ENCODE peak calls at places on chromosome 11, in seven cellular contexts. R, B, V, L, D, H and E are unnamed samples. For H3K9me2, the result is how much of the 10 kb centered on the place peaks cover.

GRCh38 chr11:11081786-11082185 is 223.9 kb upstream of the ZBED5 start:
- DNase-seq in R (peak), B (no peak), V (no peak), L (no peak), D (no peak), H (no peak), E (no peak)

GRCh38 chr11:126431401-126432064 is 76.0 kb downstream of the ST3GAL4 start:
- DNase-seq in R (no peak), B (no peak), V (no peak), L (peak), D (peak), H (peak), E (peak)

GRCh38 chr11:13962562-13963168 is at the start of gene SPON1:
- DNase-seq in R (peak), B (no peak), V (no peak), L (no peak), D (peak), H (peak), E (no peak)

GRCh38 chr11:12075822-12076821 is 34.3 kb upstream of the MICAL2 start:
- DNase-seq in R (no peak), B (no peak), V (no peak), L (no peak), D (peak), H (peak), E (peak)

GRCh38 chr11:21556936-21557335 is 635.9 kb upstream of the ANO5 start:
- DNase-seq in R (no peak), B (no peak), V (no peak), L (no peak), D (no peak), H (no peak), E (no peak)

GRCh38 chr11:67656278-67656922 is 5.9 kb upstream of the ACY3 start:
- DNase-seq in R (no peak), B (no peak), V (no peak), L (no peak), D (no peak), H (no peak), E (no peak)

GRCh38 chr11:45022294-45023064 is 71.8 kb upstream of the TP53I11 start:
- DNase-seq in R (peak), B (no peak), V (no peak), L (no peak), D (peak), H (no peak), E (peak)

GRCh38 chr11:120546312-120547205 is 35.0 kb downstream of the GRIK4 start:
- DNase-seq in R (peak), B (peak), V (no peak), L (peak), D (peak), H (peak), E (peak)

GRCh38 chr11:24198458-24198857 is 298.4 kb upstream of the LUZP2 start:
- DNase-seq in R (no peak), B (no peak), V (no peak), L (no peak), D (no peak), H (peak), E (no peak)

GRCh38 chr11:43130616-43131015 is 181.2 kb upstream of the API5 start:
- DNase-seq in R (peak), B (no peak), V (no peak), L (no peak), D (no peak), H (peak), E (no peak)
- H3K9me2 ChIP-seq in R (under half), B (under half), V (under half), L (under half), D (under half), H (under half), E (under half)

GRCh38 chr11:16148301-16148787 is 208.0 kb downstream of the SOX6 start:
- DNase-seq in R (no peak), B (no peak), V (no peak), L (no peak), D (no peak), H (peak), E (no peak)
- TF ChIP-seq EZH2 in R (no peak), B (no peak), V (no peak), L (no peak), D (no peak), H (no peak), E (no peak)

GRCh38 chr11:62667460-62667859 is 2.3 kb downstream of the CSKMT start:
- DNase-seq in R (no peak), B (no peak), V (no peak), L (no peak), D (no peak), H (no peak), E (no peak)
- H3K27ac ChIP-seq in R (peak), B (peak), V (no peak), L (peak), D (peak), H (no peak), E (no peak)

GRCh38 chr11:119204066-119204465 is 2.1 kb upstream of the CBL start:
- DNase-seq in R (no peak), B (no peak), V (no peak), L (no peak), D (no peak), H (no peak), E (no peak)
- H3K9me2 ChIP-seq in R (under half), B (under half), V (under half), L (under half), D (under half), H (under half), E (under half)

DNA sequence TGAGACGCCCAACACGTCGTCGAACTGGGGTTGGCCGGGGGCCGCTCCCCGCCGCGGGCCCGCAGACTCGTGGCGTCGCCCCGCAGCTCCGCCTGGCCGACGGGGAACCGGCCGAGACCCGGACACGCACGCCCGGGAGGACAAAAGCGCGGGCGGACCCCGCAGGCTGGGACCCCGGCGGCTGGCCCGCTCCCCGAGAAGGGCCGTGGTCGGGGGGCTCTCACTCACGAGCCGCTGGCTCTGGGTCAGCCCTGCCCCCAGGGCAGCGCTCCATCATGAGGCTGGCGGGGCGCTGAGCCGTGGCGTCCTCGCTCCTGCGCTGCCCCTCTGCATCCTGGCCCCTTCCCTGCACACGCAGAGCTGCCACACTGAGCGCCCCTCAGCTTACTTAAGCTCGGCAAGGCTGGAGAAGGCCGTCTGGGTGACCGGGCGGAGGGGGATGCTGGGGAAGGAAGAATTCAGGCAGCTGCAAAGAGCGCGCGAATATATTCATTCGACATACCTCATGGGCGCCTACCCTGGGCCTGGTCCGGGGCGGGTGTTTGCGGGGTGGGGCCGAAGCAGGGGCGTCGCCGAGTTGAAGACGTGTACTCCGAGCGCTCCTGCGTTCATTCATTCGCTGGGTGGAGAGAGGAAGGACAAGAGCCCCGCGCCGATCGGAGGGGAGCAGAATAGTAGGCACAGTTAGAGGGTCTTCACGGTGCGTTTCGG is 579 bp upstream of the CYB5R2 start:
- DNase-seq in R (peak), B (peak), V (no peak), L (no peak), D (peak), H (peak), E (no peak)
- TF ChIP-seq EZH2 in R (no peak), B (no peak), V (no peak), L (no peak), D (no peak), H (no peak), E (no peak)

DNA sequence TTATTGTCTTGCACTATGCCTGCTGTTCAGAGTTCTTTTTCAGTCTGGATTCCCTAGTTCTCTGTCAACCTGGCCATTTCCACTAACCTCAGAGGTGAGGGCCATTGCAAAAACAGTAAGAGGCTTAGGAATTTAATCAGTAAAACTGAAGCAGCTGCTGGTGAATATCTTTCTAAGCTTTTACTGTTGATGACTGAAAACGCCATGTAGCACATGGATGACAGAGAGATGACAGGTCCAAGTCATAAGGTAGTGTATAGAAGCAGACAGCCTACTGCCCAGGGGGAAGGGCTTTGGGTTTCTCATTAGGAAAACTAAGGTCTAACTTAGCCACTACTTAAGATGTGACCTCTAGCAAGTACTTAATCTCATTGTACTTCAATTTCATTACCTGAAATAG is 152.6 kb upstream of the DDI1 start:
- DNase-seq in R (no peak), B (no peak), V (no peak), L (no peak), D (no peak), H (no peak), E (no peak)
- H3K27ac ChIP-seq in R (no peak), B (no peak), V (no peak), L (no peak), D (no peak), H (no peak), E (no peak)